ENCODE peak calls at places on chromosome 1, in five cellular contexts. Y is left lung, F is Panc1, P is right lobe of liver, A is pancreas. O is an unnamed sample.
A peak's percentile ranks its signal among the peaks of the same experiment; 100 is the strongest.

GRCh38 chr1:221439734-221440436 is 302.0 kb downstream of the DUSP10 start:
- ATAC-seq in F (peak; percentile 86), Y (peak; percentile 60), A (peak; percentile 78), P (peak; percentile 83), O (no peak)

GRCh38 chr1:212917858-212918257 is 32.5 kb upstream of the VASH2 start:
- ATAC-seq in A (no peak), F (no peak), Y (no peak), P (no peak), O (no peak)

GRCh38 chr1:213564215-213564659 is 423.5 kb upstream of the PROX1 start:
- ATAC-seq in F (no peak), A (peak; percentile 99), Y (peak; percentile 72), P (peak; percentile 100), O (no peak)

GRCh38 chr1:39892611-39893595 is 8.8 kb downstream of the MYCL start:
- ATAC-seq in A (peak; percentile 90), F (peak; percentile 46), P (peak; percentile 84), Y (peak; percentile 83), O (no peak)

GRCh38 chr1:65792671-65793358 is at the start of gene PDE4B:
- ATAC-seq in F (no peak), P (peak; percentile 25), Y (peak; percentile 55), A (peak; percentile 41), O (peak; percentile 35)

GRCh38 chr1:19704247-19705113 is 39.8 kb downstream of the HTR6 start:
- ATAC-seq in A (peak; percentile 99), Y (peak; percentile 99), F (peak; percentile 96), P (peak; percentile 98), O (peak; percentile 90)

GRCh38 chr1:163230827-163231226 is 28.1 kb upstream of the RGS5 start:
- ATAC-seq in F (no peak), Y (no peak), P (peak; percentile 90), A (no peak), O (no peak)

GRCh38 chr1:145990249-145991097 is 5.9 kb downstream of the TXNIP start:
- ATAC-seq in P (peak; percentile 5), Y (peak; percentile 11), A (peak; percentile 34), F (no peak), O (peak; percentile 51)

GRCh38 chr1:92975551-92976232 is 14.4 kb upstream of the DIPK1A start:
- ATAC-seq in Y (peak; percentile 53), A (peak; percentile 67), F (no peak), P (peak; percentile 59), O (no peak)

GRCh38 chr1:21337931-21338567 is 47.8 kb upstream of the ECE1 start:
- ATAC-seq in Y (peak; percentile 42), P (peak; percentile 50), A (peak; percentile 18), F (no peak), O (peak; percentile 89)

GRCh38 chr1:230289350-230289644 is 136.8 kb downstream of the PGBD5 start:
- ATAC-seq in Y (no peak), A (peak; percentile 19), P (no peak), F (no peak), O (no peak)

GRCh38 chr1:170273556-170274501 is 128.1 kb downstream of the NTMT2 start:
- ATAC-seq in F (no peak), P (no peak), Y (no peak), A (no peak), O (peak; percentile 51)

GRCh38 chr1:205041121-205041758 is 1.8 kb upstream of the CNTN2 start:
- ATAC-seq in Y (no peak), F (no peak), P (peak; percentile 39), A (no peak), O (no peak)

GRCh38 chr1:18415448-18415960 is 65.2 kb upstream of the KLHDC7A start:
- ATAC-seq in P (no peak), Y (no peak), A (no peak), F (no peak), O (no peak)

DNA sequence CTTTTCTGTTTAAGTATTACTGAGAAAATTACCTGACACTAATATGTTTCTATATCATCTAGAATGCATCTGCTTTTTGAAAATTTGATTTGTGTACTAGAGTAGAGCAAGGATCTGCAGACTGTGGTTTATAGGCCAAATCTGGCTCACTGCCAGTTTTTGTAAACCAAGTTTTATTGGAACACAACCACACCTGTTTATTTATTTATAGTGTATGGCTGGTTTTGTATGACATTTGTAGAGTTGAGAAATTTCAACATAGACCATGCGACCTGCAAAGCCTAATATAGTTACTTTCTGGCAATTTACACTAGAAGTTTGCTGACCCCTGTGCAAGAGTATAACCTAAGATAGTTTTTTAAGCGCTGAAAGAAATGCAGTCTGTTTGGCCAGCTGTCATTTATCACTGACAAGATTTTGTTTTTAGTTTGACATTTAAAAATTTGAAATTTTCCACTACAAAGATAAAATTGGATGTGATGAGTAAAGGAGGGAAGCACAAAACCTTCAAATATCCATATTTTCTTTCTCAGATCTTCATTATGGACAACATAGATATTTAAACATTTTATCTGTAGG is 36.1 kb upstream of the CACYBP start:
- ATAC-seq in A (no peak), F (no peak), Y (no peak), P (no peak), O (no peak)
- H3K27ac ChIP-seq in A (no peak overlapping the region), F (no peak overlapping the region), Y (peak overlapping the region; percentile 82), P (peak overlapping the region; percentile 61), O (peak overlapping the region; percentile 73)

DNA sequence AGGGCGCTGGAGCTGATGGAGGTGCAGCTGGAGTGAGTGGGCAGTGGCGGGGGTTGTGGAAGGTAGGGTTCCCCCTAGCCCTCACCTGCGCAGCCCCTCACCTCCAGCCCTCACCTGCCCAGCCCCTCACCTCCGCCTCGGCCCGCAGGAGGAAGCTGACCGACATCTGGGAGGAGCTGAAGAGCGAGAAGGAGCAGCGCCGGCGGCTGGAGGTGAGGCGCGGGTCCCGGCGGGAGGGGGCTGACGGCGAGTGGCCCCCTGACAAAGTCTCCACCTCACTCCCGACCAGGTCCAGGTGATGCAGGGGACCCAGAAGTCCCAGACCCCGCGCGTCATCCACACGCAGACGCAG is 2.7 kb downstream of the EVA1B start:
- ATAC-seq in P (no peak), F (no peak), Y (peak; percentile 0), A (no peak), O (no peak)
- H3K4me3 ChIP-seq in P (peak overlapping the region; percentile 2), F (no peak overlapping the region), Y (peak overlapping the region; percentile 42), A (no peak overlapping the region), O (peak overlapping the region; percentile 1)

GRCh38 chr1:27632387-27633297 is 2.3 kb downstream of the FGR start:
- ATAC-seq in P (no peak), F (no peak), A (no peak), Y (no peak), O (no peak)
- TF ChIP-seq CTCF in P (no peak), F (no peak), A (no peak), Y (no peak), O (no peak)

DNA sequence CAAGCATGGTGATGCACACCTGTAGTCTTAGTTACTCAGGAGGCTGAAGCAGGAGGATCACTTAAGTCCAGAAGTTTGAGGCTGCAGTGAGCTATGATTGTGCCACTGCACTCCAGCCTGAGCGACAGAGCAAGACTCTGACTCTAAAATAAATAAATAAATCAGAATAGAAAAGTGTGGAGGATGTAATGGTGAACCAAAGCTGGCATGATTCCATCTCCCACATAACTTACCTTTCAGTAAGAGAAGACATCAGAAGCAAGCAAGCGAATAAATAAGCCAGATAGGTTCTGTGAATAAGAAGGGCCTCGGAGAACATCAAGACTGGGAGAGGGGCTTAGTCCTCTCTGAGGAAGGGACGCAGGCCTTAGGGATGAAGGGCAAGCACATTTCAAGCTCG is 59.5 kb downstream of the TOMM20 start:
- ATAC-seq in F (no peak), A (no peak), Y (no peak), P (no peak), O (no peak)
- H3K27ac ChIP-seq in F (peak overlapping the region; percentile 100), A (no peak overlapping the region), Y (peak overlapping the region; percentile 62), P (peak overlapping the region; percentile 94), O (peak overlapping the region; percentile 22)

DNA sequence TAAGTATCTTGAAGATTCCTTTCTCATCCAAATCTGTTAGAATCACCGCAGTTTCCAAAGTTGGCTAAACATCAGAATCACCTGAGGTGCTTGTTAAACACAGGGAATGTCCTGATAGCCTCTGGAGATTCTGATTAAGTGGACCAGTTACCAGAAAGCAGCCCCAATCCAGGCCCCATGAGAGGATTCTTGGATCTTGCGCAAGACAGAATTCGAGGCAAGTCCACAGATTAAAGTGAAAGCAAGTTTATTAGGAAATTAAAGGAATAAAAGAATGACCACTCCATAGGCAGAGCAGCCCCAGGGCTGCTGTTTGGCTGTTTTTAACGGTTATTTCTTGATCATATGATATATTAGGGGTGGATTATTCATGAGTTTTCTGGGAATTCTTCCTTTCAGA is 176.1 kb downstream of the ROR1 start:
- ATAC-seq in P (no peak), A (no peak), Y (peak; percentile 73), F (no peak), O (peak; percentile 66)
- H3K4me3 ChIP-seq in P (no peak overlapping the region), A (no peak overlapping the region), Y (no peak overlapping the region), F (no peak overlapping the region), O (no peak overlapping the region)

GRCh38 chr1:16927711-16928485 is 6.2 kb downstream of the CROCC start:
- ATAC-seq in Y (no peak), A (no peak), P (no peak), F (no peak), O (no peak)
- TF ChIP-seq CTCF in Y (no peak), A (no peak), P (no peak), F (no peak), O (no peak)

GRCh38 chr1:167492509-167492910 is 25.8 kb downstream of the CD247 start:
- ATAC-seq in F (no peak), Y (no peak), P (no peak), A (no peak), O (no peak)
- H3K27ac ChIP-seq in F (no peak overlapping the region), Y (no peak overlapping the region), P (no peak overlapping the region), A (no peak overlapping the region), O (no peak overlapping the region)

O was measured in gastroesophageal sphincter.